ENCODE peak calls at places on chromosome 1, in seven cellular contexts. T is HFF-Myc; Z is foreskin fibroblast; L is mucosa of gallbladder; H is activated naive CD4-positive, alpha-beta T cell treated with Interleukin-2 at 50 U/mL for 16 hours; V is K562; P is HEK293T. S is an unnamed sample.
A peak's percentile ranks its signal among the peaks of the same experiment; 100 is the strongest.

GRCh38 chr1:155121249-155121648 is 6.4 kb upstream of the EFNA1 start:
- DNase-seq in P (no peak), V (no peak), H (no peak), L (no peak), Z (no peak), T (no peak), S (no peak)

GRCh38 chr1:193540511-193540910 is 354.1 kb upstream of the B3GALT2 start:
- DNase-seq in L (no peak), H (no peak), T (no peak), P (no peak), Z (no peak), V (no peak), S (no peak)

GRCh38 chr1:216075339-216075738 is 347.9 kb downstream of the USH2A start:
- DNase-seq in Z (no peak), H (no peak), P (no peak), L (no peak), V (no peak), T (no peak), S (no peak)

GRCh38 chr1:203351037-203351625 is at the start of gene FMOD:
- DNase-seq in L (peak; percentile 70), T (no peak), H (no peak), P (peak; percentile 46), Z (peak; percentile 43), V (peak; percentile 38), S (no peak)

GRCh38 chr1:103156966-103157365 is 48.6 kb upstream of the COL11A1 start:
- DNase-seq in H (no peak), L (no peak), P (no peak), Z (no peak), T (no peak), V (no peak), S (no peak)

GRCh38 chr1:85596947-85597346 is 16.4 kb downstream of the CCN1 start:
- DNase-seq in V (no peak), T (no peak), L (no peak), P (no peak), H (no peak), Z (no peak), S (no peak)

GRCh38 chr1:174406421-174406820 is 41.3 kb upstream of the GPR52 start:
- DNase-seq in Z (no peak), H (no peak), V (no peak), P (no peak), L (no peak), T (no peak), S (no peak)

GRCh38 chr1:89890085-89890754 is 69.4 kb downstream of the LRRC8D start:
- DNase-seq in P (peak; percentile 47), V (peak; percentile 78), H (no peak), T (no peak), Z (no peak), L (no peak), S (no peak)

GRCh38 chr1:38265293-38266196 is 219.0 kb upstream of the POU3F1 start:
- DNase-seq in L (no peak), T (no peak), V (peak; percentile 52), H (no peak), Z (no peak), P (no peak), S (no peak)

GRCh38 chr1:58412071-58412580 is 134.4 kb downstream of the OMA1 start:
- DNase-seq in Z (peak; percentile 64), H (no peak), P (no peak), L (no peak), T (no peak), V (no peak), S (no peak)

GRCh38 chr1:64194168-64195088 is 9.0 kb upstream of the UBE2U start:
- DNase-seq in H (no peak), P (no peak), L (no peak), Z (no peak), V (no peak), T (no peak), S (no peak)

S was measured in smooth muscle cell of the brain vasculature.